ENCODE peak calls at places on chromosomes 11 and 22, in ten cellular contexts. O is activated naive CD4-positive, alpha-beta T cell treated with anti-CD3 and anti-CD28 coated beads for 36 hours; D is NCI-H1092; H is NAMALWA; T is AML-193; K is NCI-H524; I is bronchial epithelial cell; A is progenitor cell of endocrine pancreas; L is ACHN; Q is Calu3. F is an unnamed sample.

GRCh38 chr11:65739022-65739421 is 18.4 kb upstream of the RNASEH2C start:
- DNase-seq in O (no peak), D (no peak), H (no peak), T (no peak), K (no peak), I (no peak), A (no peak), L (no peak), Q (no peak), F (no peak)

GRCh38 chr11:108672113-108672512 is 7.2 kb downstream of the DDX10 start:
- DNase-seq in O (no peak), D (no peak), H (no peak), T (no peak), K (peak; percentile 15), I (no peak), A (no peak), L (no peak), Q (no peak), F (no peak)

GRCh38 chr11:73380321-73380720 is 4.1 kb downstream of the RELT start:
- DNase-seq in O (no peak), D (no peak), H (no peak), T (no peak), K (no peak), I (no peak), A (no peak), L (no peak), Q (no peak), F (no peak)

GRCh38 chr11:104337273-104337672 is 173.3 kb upstream of the PDGFD start:
- DNase-seq in O (no peak), D (no peak), H (no peak), T (no peak), K (no peak), I (peak; percentile 15), A (no peak), L (no peak), Q (no peak), F (no peak)

GRCh38 chr22:41289681-41290080 is 3.7 kb upstream of the RANGAP1 start:
- DNase-seq in O (no peak), D (no peak), H (no peak), T (peak; percentile 49), K (no peak), I (no peak), A (no peak), L (no peak), Q (no peak), F (no peak)

GRCh38 chr11:47861762-47862161 is 13.6 kb upstream of the NUP160 start:
- DNase-seq in O (peak; percentile 26), D (no peak), H (peak; percentile 36), T (no peak), K (no peak), I (peak; percentile 69), A (no peak), L (peak; percentile 53), Q (no peak), F (no peak)

GRCh38 chr11:109196016-109196415 is 226.0 kb upstream of the C11orf87 start:
- DNase-seq in O (no peak), D (no peak), H (no peak), T (no peak), K (no peak), I (peak; percentile 28), A (no peak), L (no peak), Q (no peak), F (no peak)

GRCh38 chr11:70364745-70365535 is 33.4 kb upstream of the CTTN start:
- DNase-seq in O (peak; percentile 82), D (no peak), H (no peak), T (peak; percentile 7), K (no peak), I (no peak), A (no peak), L (no peak), Q (no peak), F (no peak)

GRCh38 chr22:44145544-44145943 is 35.2 kb upstream of the PARVG start:
- DNase-seq in O (no peak), D (no peak), H (no peak), T (no peak), K (no peak), I (no peak), A (no peak), L (no peak), Q (no peak), F (no peak)

GRCh38 chr11:108148549-108148948 is 27.2 kb downstream of the ACAT1 start:
- DNase-seq in O (no peak), D (no peak), H (no peak), T (no peak), K (no peak), I (no peak), A (no peak), L (no peak), Q (no peak), F (no peak)

GRCh38 chr11:102237096-102237735 is 80.1 kb upstream of the BIRC3 start:
- DNase-seq in O (no peak), D (no peak), H (no peak), T (no peak), K (no peak), I (no peak), A (no peak), L (no peak), Q (no peak), F (no peak)

GRCh38 chr22:44204937-44205712 is 24.4 kb downstream of the PARVG start:
- DNase-seq in O (no peak), D (no peak), H (peak; percentile 37), T (no peak), K (no peak), I (no peak), A (no peak), L (no peak), Q (no peak), F (no peak)

GRCh38 chr11:9972917-9973504 is 309.1 kb downstream of the SWAP70 start:
- DNase-seq in O (peak; percentile 54), D (peak; percentile 7), H (peak; percentile 69), T (peak; percentile 71), K (peak; percentile 25), I (peak; percentile 50), A (no peak), L (peak; percentile 49), Q (peak; percentile 13), F (peak; percentile 32)

GRCh38 chr11:76624515-76625379 is 45.8 kb downstream of the LRRC32 start:
- DNase-seq in O (no peak), D (no peak), H (no peak), T (no peak), K (no peak), I (no peak), A (no peak), L (no peak), Q (no peak), F (no peak)

GRCh38 chr11:63610604-63611394 is 3.4 kb downstream of the PLAAT3 start:
- DNase-seq in O (no peak), D (no peak), H (no peak), T (no peak), K (no peak), I (no peak), A (no peak), L (peak; percentile 16), Q (peak; percentile 59), F (no peak)

GRCh38 chr22:24164823-24165379 is 16.4 kb upstream of the SUSD2 start:
- DNase-seq in O (no peak), D (peak; percentile 28), H (no peak), T (no peak), K (no peak), I (no peak), A (no peak), L (no peak), Q (no peak), F (no peak)

GRCh38 chr11:106397787-106398355 is 320.4 kb downstream of the AASDHPPT start:
- DNase-seq in O (no peak), D (no peak), H (no peak), T (no peak), K (no peak), I (no peak), A (no peak), L (peak; percentile 4), Q (no peak), F (no peak)

GRCh38 chr22:28538922-28539321 is 140.7 kb downstream of the TTC28 start:
- DNase-seq in O (no peak), D (no peak), H (no peak), T (no peak), K (no peak), I (no peak), A (no peak), L (no peak), Q (no peak), F (no peak)

GRCh38 chr11:7311903-7312302 is 60.2 kb downstream of the SYT9 start:
- DNase-seq in O (no peak), D (no peak), H (no peak), T (no peak), K (no peak), I (no peak), A (no peak), L (no peak), Q (no peak), F (no peak)

GRCh38 chr11:12150831-12151382 is 40.5 kb downstream of the MICAL2 start:
- DNase-seq in O (peak; percentile 73), D (no peak), H (no peak), T (no peak), K (no peak), I (peak; percentile 39), A (no peak), L (no peak), Q (no peak), F (no peak)

GRCh38 chr11:7514099-7514725 is 413 bp downstream of the PPFIBP2 start:
- DNase-seq in O (peak; percentile 38), D (no peak), H (peak; percentile 56), T (peak; percentile 11), K (peak; percentile 20), I (no peak), A (peak; percentile 13), L (no peak), Q (peak; percentile 8), F (no peak)

GRCh38 chr22:23248583-23248982 is 68.3 kb downstream of the BCR start:
- DNase-seq in O (no peak), D (peak; percentile 25), H (no peak), T (no peak), K (peak; percentile 33), I (peak; percentile 63), A (no peak), L (no peak), Q (peak; percentile 69), F (no peak)

GRCh38 chr11:47376543-47377371 is 1.6 kb downstream of the SPI1 start:
- DNase-seq in O (no peak), D (no peak), H (peak; percentile 47), T (peak; percentile 71), K (no peak), I (no peak), A (no peak), L (no peak), Q (no peak), F (no peak)

GRCh38 chr11:130773436-130773835 is 142.8 kb downstream of the SNX19 start:
- DNase-seq in O (no peak), D (no peak), H (no peak), T (no peak), K (no peak), I (no peak), A (no peak), L (no peak), Q (no peak), F (no peak)

GRCh38 chr11:35549787-35550186 is 24.4 kb upstream of the PAMR1 start:
- DNase-seq in O (no peak), D (no peak), H (no peak), T (no peak), K (peak; percentile 94), I (peak; percentile 93), A (no peak), L (peak; percentile 34), Q (no peak), F (no peak)

GRCh38 chr11:70622091-70622490 is 223.8 kb downstream of the CTTN start:
- DNase-seq in O (no peak), D (no peak), H (no peak), T (no peak), K (no peak), I (no peak), A (no peak), L (no peak), Q (no peak), F (no peak)

GRCh38 chr22:37905534-37906363 is at the start of gene MICALL1:
- DNase-seq in O (peak; percentile 71), D (no peak), H (peak; percentile 67), T (peak; percentile 29), K (peak; percentile 66), I (peak; percentile 75), A (peak; percentile 62), L (peak; percentile 85), Q (peak; percentile 90), F (no peak)

GRCh38 chr11:108589136-108589535 is 4.4 kb downstream of the EXPH5 start:
- DNase-seq in O (no peak), D (no peak), H (no peak), T (no peak), K (no peak), I (no peak), A (no peak), L (no peak), Q (no peak), F (no peak)

F was measured in NCI-H1694 treated with DMSO at 0.1 percent for 48 hours.